ENCODE peak calls at places on chromosomes 6 and 20, in four cellular contexts. One of them, this sample, is unnamed.

GRCh38 chr6:168145747-168146596 is 67.0 kb upstream of the FRMD1 start:
- DNase-seq in HepG2: no peak
- DNase-seq in K562: no peak
- DNase-seq in GM12878: no peak
- DNase-seq in this sample: no peak

GRCh38 chr20:32448306-32449056 is 90.3 kb downstream of the ASXL1 start:
- DNase-seq in K562: no peak
- DNase-seq in HepG2: no peak
- DNase-seq in GM12878: no peak
- DNase-seq in this sample: no peak

GRCh38 chr6:11675610-11676009 is 103.0 kb downstream of the ADTRP start:
- DNase-seq in K562: no peak
- DNase-seq in GM12878: no peak
- DNase-seq in HepG2: no peak
- DNase-seq in this sample: no peak

GRCh38 chr6:119348308-119349040 is 1.1 kb downstream of the MAN1A1 start:
- DNase-seq in GM12878: no peak
- DNase-seq in HepG2: peak
- DNase-seq in K562: peak
- DNase-seq in this sample: peak

GRCh38 chr6:89138173-89138572 is 7.7 kb upstream of the PM20D2 start:
- DNase-seq in HepG2: no peak
- DNase-seq in K562: no peak
- DNase-seq in GM12878: no peak
- DNase-seq in this sample: no peak

GRCh38 chr6:10402648-10403311 is 12.1 kb downstream of the TFAP2A start:
- DNase-seq in HepG2: no peak
- DNase-seq in GM12878: no peak
- DNase-seq in K562: peak
- DNase-seq in this sample: no peak

GRCh38 chr6:74366634-74367033 is 670.6 kb downstream of the CD109 start:
- DNase-seq in K562: no peak
- DNase-seq in GM12878: no peak
- DNase-seq in HepG2: no peak
- DNase-seq in this sample: no peak

GRCh38 chr20:43138061-43138860 is 51.4 kb downstream of the PTPRT start:
- DNase-seq in K562: no peak
- DNase-seq in HepG2: peak
- DNase-seq in GM12878: no peak
- DNase-seq in this sample: no peak

GRCh38 chr20:58583141-58583540 is 67.9 kb upstream of the APCDD1L start:
- DNase-seq in HepG2: no peak
- DNase-seq in GM12878: no peak
- DNase-seq in K562: no peak
- DNase-seq in this sample: no peak

GRCh38 chr6:138818496-138819194 is 22.8 kb downstream of the ECT2L start:
- DNase-seq in GM12878: peak
- DNase-seq in HepG2: no peak
- DNase-seq in K562: no peak
- DNase-seq in this sample: no peak

GRCh38 chr20:33568378-33569289 is 78.7 kb downstream of the CBFA2T2 start:
- DNase-seq in GM12878: no peak
- DNase-seq in HepG2: peak
- DNase-seq in K562: no peak
- DNase-seq in this sample: no peak

GRCh38 chr20:1660263-1660662 is 2.7 kb upstream of the SIRPG start:
- DNase-seq in GM12878: no peak
- DNase-seq in K562: no peak
- DNase-seq in HepG2: no peak
- DNase-seq in this sample: no peak

GRCh38 chr6:166598441-166599138 is 12.1 kb upstream of the RAMACL start:
- DNase-seq in GM12878: no peak
- DNase-seq in HepG2: no peak
- DNase-seq in K562: no peak
- DNase-seq in this sample: no peak

GRCh38 chr20:1299522-1299921 is 29.4 kb downstream of the SDCBP2 start:
- DNase-seq in HepG2: no peak
- DNase-seq in GM12878: no peak
- DNase-seq in K562: peak
- DNase-seq in this sample: peak

GRCh38 chr6:31797607-31798006 is 2.1 kb upstream of the VARS1 start:
- DNase-seq in HepG2: no peak
- DNase-seq in GM12878: no peak
- DNase-seq in K562: peak
- DNase-seq in this sample: no peak

GRCh38 chr6:110662468-110663211 is 152.6 kb downstream of the CDK19 start:
- DNase-seq in HepG2: no peak
- DNase-seq in GM12878: no peak
- DNase-seq in K562: no peak
- DNase-seq in this sample: no peak

GRCh38 chr6:116144590-116144989 is 18.7 kb upstream of the COL10A1 start:
- DNase-seq in HepG2: peak
- DNase-seq in GM12878: no peak
- DNase-seq in K562: peak
- DNase-seq in this sample: no peak

GRCh38 chr6:137958809-137959565 is 91.9 kb downstream of the TNFAIP3 start:
- DNase-seq in K562: no peak
- DNase-seq in HepG2: no peak
- DNase-seq in GM12878: no peak
- DNase-seq in this sample: no peak

GRCh38 chr20:4684837-4685413 is 36.8 kb upstream of the PRND start:
- DNase-seq in K562: no peak
- DNase-seq in GM12878: no peak
- DNase-seq in HepG2: peak
- DNase-seq in this sample: no peak

GRCh38 chr20:50594591-50595432 is 84.6 kb downstream of the PTPN1 start:
- DNase-seq in HepG2: no peak
- DNase-seq in GM12878: no peak
- DNase-seq in K562: no peak
- DNase-seq in this sample: no peak

GRCh38 chr20:42430525-42431046 is 759.1 kb downstream of the PTPRT start:
- DNase-seq in K562: no peak
- DNase-seq in GM12878: no peak
- DNase-seq in HepG2: no peak
- DNase-seq in this sample: no peak

GRCh38 chr20:35582741-35583404 is 32.8 kb upstream of the SPAG4 start:
- DNase-seq in K562: peak
- DNase-seq in GM12878: no peak
- DNase-seq in HepG2: no peak
- DNase-seq in this sample: no peak

GRCh38 chr20:17676942-17677341 is 5.1 kb downstream of the RRBP1 start:
- DNase-seq in K562: no peak
- DNase-seq in GM12878: no peak
- DNase-seq in HepG2: peak
- DNase-seq in this sample: no peak

GRCh38 chr20:38883981-38884733 is 42.1 kb upstream of the FAM83D start:
- DNase-seq in HepG2: peak
- DNase-seq in GM12878: no peak
- DNase-seq in K562: no peak
- DNase-seq in this sample: no peak

GRCh38 chr20:45783656-45784294 is 7.9 kb downstream of the WFDC3 start:
- DNase-seq in HepG2: no peak
- DNase-seq in GM12878: no peak
- DNase-seq in K562: no peak
- DNase-seq in this sample: no peak

GRCh38 chr6:67352717-67353116 is 1282.4 kb upstream of the ADGRB3 start:
- DNase-seq in GM12878: no peak
- DNase-seq in K562: no peak
- DNase-seq in HepG2: no peak
- DNase-seq in this sample: no peak

GRCh38 chr6:10000461-10000992 is 414.3 kb downstream of the TFAP2A start:
- DNase-seq in K562: no peak
- DNase-seq in HepG2: no peak
- DNase-seq in GM12878: no peak
- DNase-seq in this sample: no peak

DNA sequence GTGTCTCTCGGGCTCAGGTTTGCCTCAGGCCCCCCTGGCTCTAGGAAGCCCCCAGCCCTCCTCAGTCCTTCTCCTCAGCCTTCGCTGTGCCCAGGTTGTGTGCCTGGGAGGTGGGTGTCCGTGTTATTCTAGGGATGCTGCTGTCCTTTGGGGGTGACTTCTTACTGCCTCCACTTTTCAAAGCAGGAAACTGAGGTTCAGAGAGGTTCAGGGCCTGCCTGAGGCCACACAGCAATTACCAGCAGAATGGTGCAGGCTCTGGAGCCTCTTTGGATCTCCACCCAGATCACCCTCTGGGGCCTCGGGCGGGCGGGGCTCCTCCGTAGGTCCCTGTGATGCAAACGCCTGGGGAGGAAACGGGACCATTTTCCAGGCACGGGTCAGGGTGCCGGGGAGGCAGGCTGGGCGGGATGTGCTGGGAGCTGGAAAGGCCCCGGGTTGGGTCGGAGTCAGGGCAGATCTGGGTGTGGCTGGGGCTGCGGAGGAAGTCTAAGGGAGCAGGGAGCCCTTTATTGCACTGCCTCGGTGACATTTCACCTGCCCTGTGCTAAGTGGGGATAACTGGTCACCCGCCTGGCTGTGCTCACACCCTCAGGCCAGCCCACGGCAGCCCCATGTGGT is 23.2 kb downstream of the GATA5 start:
- DNase-seq in HepG2: no peak
- DNase-seq in K562: no peak
- DNase-seq in GM12878: no peak
- DNase-seq in this sample: no peak
- TF ChIP-seq TARDBP in HepG2: no peak
- TF ChIP-seq TARDBP in K562: no peak
- TF ChIP-seq TARDBP in GM12878: no peak
- TF ChIP-seq TARDBP in this sample: no peak

GRCh38 chr6:20610636-20611200 is 76.5 kb downstream of the CDKAL1 start:
- DNase-seq in GM12878: no peak
- DNase-seq in HepG2: no peak
- DNase-seq in K562: no peak
- DNase-seq in this sample: no peak
- TF ChIP-seq TARDBP in GM12878: no peak
- TF ChIP-seq TARDBP in HepG2: no peak
- TF ChIP-seq TARDBP in K562: no peak
- TF ChIP-seq TARDBP in this sample: no peak

GRCh38 chr6:34465551-34466241 is at the start of gene PACSIN1:
- DNase-seq in K562: peak
- DNase-seq in GM12878: no peak
- DNase-seq in HepG2: no peak
- DNase-seq in this sample: no peak
- TF ChIP-seq TARDBP in K562: no peak
- TF ChIP-seq TARDBP in GM12878: no peak
- TF ChIP-seq TARDBP in HepG2: no peak
- TF ChIP-seq TARDBP in this sample: no peak

GRCh38 chr6:21003780-21004541 is 469.7 kb downstream of the CDKAL1 start:
- DNase-seq in HepG2: peak
- DNase-seq in K562: no peak
- DNase-seq in GM12878: peak
- DNase-seq in this sample: no peak

GRCh38 chr6:21000391-21000801 is 466.1 kb downstream of the CDKAL1 start:
- DNase-seq in GM12878: no peak
- DNase-seq in HepG2: no peak
- DNase-seq in K562: no peak
- DNase-seq in this sample: no peak

GRCh38 chr6:21001736-21002135 is 467.5 kb downstream of the CDKAL1 start:
- DNase-seq in HepG2: no peak
- DNase-seq in GM12878: no peak
- DNase-seq in K562: no peak
- DNase-seq in this sample: no peak

DNA sequence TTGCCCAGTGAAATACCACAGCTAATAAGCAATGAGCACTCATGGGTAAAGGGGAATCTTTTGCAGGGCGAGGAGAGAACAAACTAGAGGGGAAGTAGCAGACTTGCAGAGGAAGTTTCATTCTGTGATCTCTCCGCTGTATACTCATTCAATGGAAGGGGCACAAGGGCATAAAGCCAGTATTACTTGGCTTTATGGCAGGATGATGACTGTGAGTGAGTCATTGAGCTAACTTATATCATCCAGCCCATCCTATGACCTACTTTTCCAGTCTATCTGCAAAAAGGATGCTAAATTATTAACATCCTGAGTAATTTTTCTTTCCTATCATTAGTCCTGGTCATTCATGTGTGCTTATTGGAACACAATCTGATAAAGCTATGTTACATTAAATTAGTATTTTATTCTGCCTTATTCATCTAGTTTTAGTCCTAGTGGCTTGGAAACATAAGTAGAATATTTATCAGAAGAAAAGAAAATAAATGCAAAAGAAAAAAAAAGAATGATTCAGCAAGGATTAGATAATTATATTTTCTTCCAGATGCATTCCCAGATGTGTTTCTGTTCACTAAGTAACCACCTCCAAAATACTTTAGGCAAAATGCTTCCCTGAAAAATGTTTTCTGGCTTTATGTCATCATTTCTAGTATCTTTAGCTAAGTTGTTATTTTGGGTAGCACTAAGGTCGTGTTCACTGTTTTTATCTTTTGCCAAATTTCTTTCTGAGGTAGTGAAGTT is 471.7 kb downstream of the CDKAL1 start:
- DNase-seq in GM12878: peak
- DNase-seq in HepG2: peak
- DNase-seq in K562: no peak
- DNase-seq in this sample: no peak
- TF ChIP-seq TARDBP in GM12878: no peak
- TF ChIP-seq TARDBP in HepG2: no peak
- TF ChIP-seq TARDBP in K562: no peak
- TF ChIP-seq TARDBP in this sample: no peak

GRCh38 chr6:160088069-160088773 is 33.4 kb upstream of the SLC22A1 start:
- DNase-seq in GM12878: no peak
- DNase-seq in HepG2: peak
- DNase-seq in K562: peak
- DNase-seq in this sample: peak
- TF ChIP-seq TARDBP in GM12878: no peak
- TF ChIP-seq TARDBP in HepG2: no peak
- TF ChIP-seq TARDBP in K562: no peak
- TF ChIP-seq TARDBP in this sample: no peak

GRCh38 chr20:14622796-14623195 is 285.4 kb upstream of the FLRT3 start:
- DNase-seq in K562: no peak
- DNase-seq in GM12878: no peak
- DNase-seq in HepG2: peak
- DNase-seq in this sample: peak
- TF ChIP-seq TARDBP in K562: no peak
- TF ChIP-seq TARDBP in GM12878: no peak
- TF ChIP-seq TARDBP in HepG2: no peak
- TF ChIP-seq TARDBP in this sample: no peak

GRCh38 chr6:24883618-24884017 is 52.1 kb downstream of the RIPOR2 start:
- DNase-seq in HepG2: no peak
- DNase-seq in K562: no peak
- DNase-seq in GM12878: peak
- DNase-seq in this sample: no peak
- TF ChIP-seq TARDBP in HepG2: no peak
- TF ChIP-seq TARDBP in K562: no peak
- TF ChIP-seq TARDBP in GM12878: no peak
- TF ChIP-seq TARDBP in this sample: no peak

This sample was measured in HEK293T.